ENCODE peak calls at places on chromosome 16, in seven cellular contexts. G, J, N, Z, A, O and V are unnamed samples.

GRCh38 chr16:73125860-73126259 is 77.9 kb upstream of the ZFHX3 start:
- DNase-seq in G (no peak), J (peak; percentile 71), N (no peak), Z (peak; percentile 13), A (peak; percentile 52), O (no peak), V (no peak)

GRCh38 chr16:85286970-85287814 is 174.9 kb upstream of the CIBAR2 start:
- DNase-seq in G (no peak), J (peak; percentile 63), N (no peak), Z (no peak), A (no peak), O (no peak), V (no peak)

GRCh38 chr16:23359092-23359760 is 57.1 kb downstream of the SCNN1B start:
- DNase-seq in G (no peak), J (no peak), N (no peak), Z (no peak), A (no peak), O (no peak), V (no peak)

GRCh38 chr16:27712251-27712711 is 162.3 kb downstream of the KATNIP start:
- DNase-seq in G (no peak), J (no peak), N (peak; percentile 27), Z (no peak), A (no peak), O (no peak), V (no peak)

GRCh38 chr16:81224836-81225235 is 13.7 kb upstream of the BCO1 start:
- DNase-seq in G (no peak), J (no peak), N (no peak), Z (no peak), A (no peak), O (no peak), V (no peak)

GRCh38 chr16:84281077-84281476 is 13.6 kb upstream of the WFDC1 start:
- DNase-seq in G (peak; percentile 36), J (peak; percentile 36), N (no peak), Z (peak; percentile 8), A (peak; percentile 42), O (no peak), V (no peak)

GRCh38 chr16:25177512-25177830 is 39.3 kb upstream of the AQP8 start:
- DNase-seq in G (no peak), J (no peak), N (no peak), Z (no peak), A (no peak), O (no peak), V (no peak)

GRCh38 chr16:68737046-68737729 is at the start of gene CDH1:
- DNase-seq in G (peak; percentile 70), J (no peak), N (peak; percentile 99), Z (peak; percentile 86), A (no peak), O (peak; percentile 97), V (peak; percentile 98)

GRCh38 chr16:22425036-22425801 is 50.8 kb upstream of the CDR2 start:
- DNase-seq in G (no peak), J (no peak), N (peak; percentile 58), Z (no peak), A (no peak), O (no peak), V (no peak)

GRCh38 chr16:4179020-4179419 is 62.8 kb upstream of the ADCY9 start:
- DNase-seq in G (no peak), J (peak; percentile 26), N (no peak), Z (peak; percentile 62), A (peak; percentile 41), O (no peak), V (no peak)

GRCh38 chr16:26651464-26651863 is 415.3 kb upstream of the C16orf82 start:
- DNase-seq in G (no peak), J (no peak), N (no peak), Z (no peak), A (no peak), O (no peak), V (no peak)

GRCh38 chr16:52997922-52998321 is 54.8 kb downstream of the CHD9NB start:
- DNase-seq in G (no peak), J (no peak), N (no peak), Z (no peak), A (no peak), O (no peak), V (no peak)

GRCh38 chr16:10368984-10369551 is 16.8 kb upstream of the ATF7IP2 start:
- DNase-seq in G (peak; percentile 48), J (peak; percentile 26), N (no peak), Z (no peak), A (peak; percentile 17), O (no peak), V (no peak)

GRCh38 chr16:86576591-86577313 is 1.6 kb upstream of the FOXL1 start:
- DNase-seq in G (no peak), J (peak; percentile 80), N (no peak), Z (peak; percentile 57), A (no peak), O (no peak), V (no peak)

GRCh38 chr16:86577314-86577971 is 906 bp upstream of the FOXL1 start:
- DNase-seq in G (no peak), J (peak; percentile 80), N (no peak), Z (no peak), A (no peak), O (no peak), V (no peak)

GRCh38 chr16:86574646-86575045 is 3.7 kb upstream of the FOXL1 start:
- DNase-seq in G (no peak), J (no peak), N (no peak), Z (no peak), A (no peak), O (no peak), V (no peak)

GRCh38 chr16:86575095-86575685 is 3.2 kb upstream of the FOXL1 start:
- DNase-seq in G (no peak), J (no peak), N (no peak), Z (no peak), A (no peak), O (no peak), V (no peak)

GRCh38 chr16:86575754-86576557 is 2.4 kb upstream of the FOXL1 start:
- DNase-seq in G (peak; percentile 97), J (peak; percentile 97), N (peak; percentile 79), Z (peak; percentile 94), A (peak; percentile 93), O (peak; percentile 55), V (peak; percentile 97)
- TF ChIP-seq CTCF in G (peak; percentile 73), J (peak; percentile 79), N (peak; percentile 14), Z (peak; percentile 77), A (peak; percentile 80), O (no peak), V (peak; percentile 91)

GRCh38 chr16:49587051-49587450 is 213.4 kb downstream of the C16orf78 start:
- DNase-seq in G (no peak), J (no peak), N (no peak), Z (no peak), A (no peak), O (no peak), V (peak; percentile 6)
- H3K4me1 ChIP-seq in G (peaks cover 45% of the 10 kb centered on the region), J (no peaks in the 10 kb centered on the region), N (no peaks in the 10 kb centered on the region), Z (no peaks in the 10 kb centered on the region), A (no peaks in the 10 kb centered on the region), O (no peaks in the 10 kb centered on the region), V (no peaks in the 10 kb centered on the region)

GRCh38 chr16:29815032-29815721 is 775 bp upstream of the PAGR1 start:
- DNase-seq in G (peak; percentile 55), J (no peak), N (peak; percentile 83), Z (no peak), A (peak; percentile 50), O (no peak), V (no peak)

GRCh38 chr16:29811896-29812665 is at the start of gene PRRT2:
- DNase-seq in G (peak; percentile 92), J (peak; percentile 64), N (peak; percentile 82), Z (peak; percentile 34), A (peak; percentile 79), O (no peak), V (no peak)

GRCh38 chr16:29812754-29813643 is 1.0 kb downstream of the PRRT2 start:
- DNase-seq in G (peak; percentile 23), J (no peak), N (peak; percentile 70), Z (no peak), A (no peak), O (no peak), V (no peak)

GRCh38 chr16:29814592-29814991 is 1.4 kb upstream of the PAGR1 start:
- DNase-seq in G (peak; percentile 46), J (no peak), N (peak; percentile 69), Z (no peak), A (no peak), O (no peak), V (no peak)

GRCh38 chr16:29813644-29814562 is 1.9 kb downstream of the PRRT2 start:
- DNase-seq in G (peak; percentile 52), J (no peak), N (peak; percentile 71), Z (no peak), A (no peak), O (no peak), V (no peak)
- H3K4me3 ChIP-seq in G (peak overlapping the region; percentile 83), J (no peak overlapping the region), N (no peak overlapping the region), Z (no peak overlapping the region), A (no peak overlapping the region), O (no peak overlapping the region), V (no peak overlapping the region)

GRCh38 chr16:67283039-67283825 is 3.9 kb downstream of the PLEKHG4 start:
- DNase-seq in G (no peak), J (peak; percentile 51), N (no peak), Z (peak; percentile 10), A (no peak), O (no peak), V (no peak)
- TF ChIP-seq CTCF in G (no peak), J (no peak), N (no peak), Z (no peak), A (no peak), O (no peak), V (no peak)

DNA sequence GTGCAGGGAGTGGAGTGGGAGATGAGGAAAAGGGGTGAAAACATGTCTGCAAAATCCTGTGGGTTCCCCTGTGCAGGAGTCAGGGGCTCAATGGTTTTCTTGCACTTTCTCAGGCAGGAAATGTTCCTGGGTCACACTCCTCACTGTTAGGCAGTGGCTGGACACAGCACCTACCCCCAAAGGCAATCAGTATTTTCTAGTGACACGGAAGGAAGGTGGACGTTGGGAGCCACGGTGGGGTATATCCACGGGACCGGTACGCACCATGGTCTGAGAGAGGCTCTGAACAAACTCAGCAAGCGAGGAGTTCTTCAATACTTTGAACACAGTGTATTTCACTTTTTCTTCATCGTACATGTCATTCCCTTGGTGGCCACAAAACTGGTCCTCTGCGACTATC is 20.9 kb downstream of the LITAFD start:
- DNase-seq in G (no peak), J (no peak), N (no peak), Z (no peak), A (no peak), O (no peak), V (no peak)
- H3K4me1 ChIP-seq in G (no peaks in the 10 kb centered on the region), J (no peaks in the 10 kb centered on the region), N (no peaks in the 10 kb centered on the region), Z (no peaks in the 10 kb centered on the region), A (no peaks in the 10 kb centered on the region), O (no peaks in the 10 kb centered on the region), V (no peaks in the 10 kb centered on the region)

GRCh38 chr16:54505479-54506247 is 219.1 kb upstream of the IRX3 start:
- DNase-seq in G (no peak), J (no peak), N (no peak), Z (no peak), A (peak; percentile 65), O (no peak), V (no peak)

GRCh38 chr16:54503011-54503410 is 216.4 kb upstream of the IRX3 start:
- DNase-seq in G (no peak), J (no peak), N (no peak), Z (no peak), A (peak; percentile 50), O (no peak), V (no peak)

GRCh38 chr16:54501797-54502196 is 215.2 kb upstream of the IRX3 start:
- DNase-seq in G (no peak), J (no peak), N (no peak), Z (no peak), A (no peak), O (no peak), V (no peak)

GRCh38 chr16:54504372-54504771 is 217.8 kb upstream of the IRX3 start:
- DNase-seq in G (no peak), J (no peak), N (no peak), Z (no peak), A (no peak), O (no peak), V (no peak)

GRCh38 chr16:54503436-54503835 is 216.8 kb upstream of the IRX3 start:
- DNase-seq in G (no peak), J (peak; percentile 4), N (no peak), Z (no peak), A (no peak), O (no peak), V (no peak)
- H3K4me3 ChIP-seq in G (no peak overlapping the region), J (no peak overlapping the region), N (no peak overlapping the region), Z (no peak overlapping the region), A (no peak overlapping the region), O (no peak overlapping the region), V (no peak overlapping the region)